ENCODE peak calls at places on chromosomes 7 and 10, in eight cellular contexts. A is esophagus squamous epithelium, K is heart right ventricle, C is GM12878, D is uterus, R is psoas muscle, G is dorsolateral prefrontal cortex, L is brain microvascular endothelial cell. V is an unnamed sample.
A peak's percentile ranks its signal among the peaks of the same experiment; 100 is the strongest.

GRCh38 chr10:11154809-11155208 is 137.1 kb downstream of the CELF2 start:
- DNase-seq in K (no peak), G (no peak), L (no peak), R (no peak), D (no peak), C (no peak), A (no peak), V (no peak)

GRCh38 chr10:69742928-69743602 is 58.6 kb upstream of the COL13A1 start:
- DNase-seq in K (no peak), C (no peak), G (no peak), D (no peak), R (peak; percentile 71), A (no peak), L (peak; percentile 51), V (peak; percentile 23)

GRCh38 chr7:137850586-137850985 is 3.8 kb upstream of the DGKI start:
- DNase-seq in R (no peak), K (no peak), A (no peak), C (no peak), D (no peak), G (no peak), L (peak; percentile 31), V (no peak)

GRCh38 chr10:132534348-132535064 is 3.1 kb upstream of the INPP5A start:
- DNase-seq in K (no peak), L (no peak), G (no peak), A (no peak), C (no peak), D (peak; percentile 6), R (peak; percentile 38), V (no peak)

GRCh38 chr7:24842449-24843241 is 85.4 kb upstream of the GSDME start:
- DNase-seq in R (no peak), K (no peak), L (no peak), G (no peak), D (no peak), A (no peak), C (no peak), V (no peak)

GRCh38 chr7:42770106-42770505 is 141.8 kb downstream of the C7orf25 start:
- DNase-seq in A (no peak), D (no peak), G (no peak), L (peak; percentile 4), C (no peak), R (no peak), K (no peak), V (peak; percentile 37)

GRCh38 chr7:117296066-117296465 is 26.8 kb downstream of the WNT2 start:
- DNase-seq in D (no peak), R (no peak), A (no peak), K (no peak), L (no peak), G (no peak), C (no peak), V (no peak)

GRCh38 chr7:30816291-30817059 is 45.3 kb downstream of the MINDY4 start:
- DNase-seq in R (peak; percentile 67), C (no peak), G (no peak), A (no peak), D (peak; percentile 52), K (no peak), L (no peak), V (peak; percentile 59)

GRCh38 chr10:86082556-86082955 is 284.0 kb downstream of the GRID1 start:
- DNase-seq in R (no peak), D (no peak), L (no peak), G (no peak), C (no peak), K (no peak), A (no peak), V (no peak)

GRCh38 chr7:55887786-55888185 is 530 bp downstream of the ZNF713 start:
- DNase-seq in R (no peak), L (no peak), D (no peak), G (no peak), K (no peak), A (no peak), C (no peak), V (no peak)

GRCh38 chr7:131336956-131337355 is 9.3 kb downstream of the MKLN1 start:
- DNase-seq in D (no peak), R (no peak), L (no peak), C (no peak), K (no peak), G (no peak), A (no peak), V (peak; percentile 23)

GRCh38 chr10:110430369-110431273 is 67.1 kb upstream of the DUSP5 start:
- DNase-seq in D (no peak), L (no peak), R (peak; percentile 27), G (no peak), A (no peak), K (no peak), C (no peak), V (no peak)

GRCh38 chr10:47022311-47023131 is 111.3 kb downstream of the PTPN20 start:
- DNase-seq in L (no peak), C (no peak), G (no peak), K (peak; percentile 42), A (no peak), D (peak; percentile 16), R (peak; percentile 78), V (no peak)

DNA sequence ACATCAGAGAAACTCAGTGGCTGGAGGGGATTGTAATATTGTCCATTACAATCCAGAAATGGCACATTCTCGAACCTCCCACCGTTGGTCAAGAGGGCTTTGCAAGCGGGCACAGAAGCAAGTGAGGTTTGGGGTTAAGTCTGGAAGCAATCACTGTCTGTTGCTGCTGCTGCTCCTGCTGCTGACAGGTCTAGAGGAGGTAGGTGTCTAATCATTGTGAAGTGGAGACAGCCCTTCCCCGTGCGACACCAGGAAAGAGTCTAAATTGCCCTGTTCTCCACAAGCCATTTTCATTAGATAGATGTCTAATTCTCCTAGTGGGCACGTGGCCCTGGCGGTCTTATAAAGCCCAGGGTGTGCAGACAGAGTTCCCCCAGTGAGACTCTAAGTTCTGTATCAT is 43.5 kb downstream of the NPS start:
- DNase-seq in G (no peak), R (no peak), K (no peak), L (no peak), D (no peak), C (no peak), A (no peak), V (no peak)
- TF ChIP-seq CTCF in G (no peak), R (no peak), K (no peak), L (no peak), D (no peak), C (no peak), A (no peak), V (no peak)

GRCh38 chr10:22570733-22571430 is 143.5 kb downstream of the PIP4K2A start:
- DNase-seq in L (no peak), K (no peak), R (no peak), D (no peak), C (no peak), G (no peak), A (no peak), V (no peak)

GRCh38 chr10:22568928-22569327 is 145.4 kb downstream of the PIP4K2A start:
- DNase-seq in G (no peak), L (no peak), C (no peak), R (no peak), A (no peak), D (no peak), K (no peak), V (no peak)

GRCh38 chr10:22573820-22574569 is 140.4 kb downstream of the PIP4K2A start:
- DNase-seq in D (no peak), K (peak; percentile 20), L (no peak), G (no peak), A (no peak), R (no peak), C (no peak), V (peak; percentile 44)

DNA sequence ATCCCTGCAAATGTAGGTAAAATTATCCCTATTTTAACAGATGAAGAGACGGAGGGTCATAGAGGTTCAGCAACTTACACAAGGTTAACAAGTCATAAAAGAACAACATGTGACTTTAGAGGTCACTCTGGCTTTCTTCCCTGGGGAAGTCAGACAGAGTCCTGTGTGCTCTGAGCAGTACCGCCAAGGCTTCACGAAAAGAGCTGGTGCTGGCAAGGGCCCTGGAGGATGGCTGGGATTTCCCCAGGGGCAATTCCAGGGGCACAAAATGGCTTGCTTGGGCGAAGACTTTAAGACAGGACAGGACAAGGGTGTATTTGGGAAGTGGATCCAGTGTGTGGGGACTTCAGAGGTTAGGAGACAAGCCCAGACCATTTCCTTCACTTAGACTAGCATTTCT is 144.1 kb downstream of the PIP4K2A start:
- DNase-seq in D (no peak), A (no peak), L (no peak), C (no peak), K (no peak), R (no peak), G (no peak), V (no peak)
- H3K4me3 ChIP-seq in D (no peak overlapping the region), A (no peak overlapping the region), L (no peak overlapping the region), C (no peak overlapping the region), K (no peak overlapping the region), R (no peak overlapping the region), G (no peak overlapping the region), V (no peak overlapping the region)

GRCh38 chr7:157840913-157841756 is 504.3 kb downstream of the DNAJB6 start:
- DNase-seq in R (no peak), D (no peak), A (no peak), G (no peak), L (no peak), C (no peak), K (no peak), V (no peak)
- TF ChIP-seq CTCF in R (no peak), D (no peak), A (no peak), G (no peak), L (no peak), C (no peak), K (no peak), V (no peak)

GRCh38 chr10:125023269-125023668 is 81.3 kb downstream of the ZRANB1 start:
- DNase-seq in A (no peak), G (no peak), K (peak; percentile 40), R (peak; percentile 72), L (no peak), D (no peak), C (no peak), V (no peak)
- H3K4me3 ChIP-seq in A (no peak overlapping the region), G (peak overlapping the region; percentile 31), K (peak overlapping the region; percentile 30), R (peak overlapping the region; percentile 40), L (no peak overlapping the region), D (no peak overlapping the region), C (no peak overlapping the region), V (no peak overlapping the region)

DNA sequence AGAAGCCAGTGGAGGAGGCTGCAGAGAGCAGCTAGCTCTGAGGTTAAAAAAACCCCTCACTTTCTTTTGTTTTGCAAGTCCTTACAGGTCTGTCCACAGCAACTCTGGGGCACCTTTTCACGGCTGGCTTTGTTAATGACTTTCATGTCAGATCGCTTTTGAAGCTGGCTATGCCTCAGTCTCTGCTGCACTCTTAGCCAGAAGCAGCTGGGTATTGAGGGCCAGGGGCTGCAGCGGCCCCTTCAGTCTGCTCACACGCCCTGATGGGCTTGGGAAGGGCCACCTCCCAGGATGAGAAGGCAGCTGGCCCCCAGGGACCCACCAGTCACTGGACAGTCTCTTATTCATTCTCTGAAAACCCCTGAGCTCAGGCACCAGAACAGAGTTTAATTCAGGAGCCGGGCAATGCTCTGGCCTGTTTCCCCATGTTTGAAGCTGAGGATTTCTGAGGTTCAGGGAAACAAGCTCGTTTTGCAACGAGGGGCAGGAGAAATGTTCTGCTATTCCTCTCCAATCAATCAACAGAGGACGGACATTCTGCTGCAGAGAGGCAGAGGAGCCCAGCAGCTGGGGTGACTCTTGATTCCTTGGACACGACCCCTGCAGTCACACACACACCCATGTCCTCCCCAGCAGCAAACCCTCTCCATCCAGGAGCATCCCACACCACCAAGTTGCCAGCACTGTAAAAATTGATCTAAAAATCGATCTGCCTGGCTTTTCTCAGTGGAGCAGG is 31.0 kb downstream of the TRIM8 start:
- DNase-seq in G (no peak), A (no peak), L (peak; percentile 16), R (no peak), C (no peak), K (no peak), D (no peak), V (no peak)
- TF ChIP-seq CTCF in G (no peak), A (no peak), L (no peak), R (no peak), C (peak; percentile 3), K (no peak), D (no peak), V (no peak)

V was measured in AG10803.